ENCODE peak calls at places on chromosomes 4 and X, in five cellular contexts. C, L, E, O and W are unnamed samples.

GRCh38 chrX:15472523-15472922 is 20.6 kb downstream of the PIR start:
- DNase-seq in C (peak), O (no peak), L (no peak), E (no peak), W (no peak)

GRCh38 chrX:154401918-154402621 is 3.9 kb downstream of the RPL10 start:
- DNase-seq in L (no peak), O (no peak), E (no peak), C (peak), W (no peak)

GRCh38 chr4:122542411-122543236 is 78.2 kb downstream of the IL21 start:
- DNase-seq in L (no peak), C (peak), E (no peak), O (no peak), W (no peak)

GRCh38 chr4:6179362-6179761 is 21.0 kb downstream of the JAKMIP1 start:
- DNase-seq in O (no peak), C (no peak), E (no peak), L (no peak), W (no peak)

GRCh38 chrX:12741416-12741815 is 49.8 kb upstream of the PRPS2 start:
- DNase-seq in L (peak), O (no peak), C (peak), E (no peak), W (no peak)

GRCh38 chr4:181971411-181971810 is 271.8 kb upstream of the TENM3 start:
- DNase-seq in L (no peak), E (no peak), O (no peak), C (peak), W (no peak)

GRCh38 chr4:5165419-5166369 is 114.4 kb downstream of the STK32B start:
- DNase-seq in L (no peak), O (no peak), C (no peak), E (no peak), W (no peak)

GRCh38 chrX:41386222-41386990 is 52.4 kb downstream of the DDX3X start:
- DNase-seq in C (no peak), L (no peak), E (no peak), O (no peak), W (no peak)

GRCh38 chrX:127259742-127260141 is 440.2 kb downstream of the PRR32 start:
- DNase-seq in E (no peak), O (no peak), L (no peak), C (no peak), W (no peak)

GRCh38 chrX:21745756-21746155 is 12.2 kb downstream of the SMPX start:
- DNase-seq in O (no peak), L (no peak), E (peak), C (peak), W (peak)

GRCh38 chr4:153014460-153014859 is 78.3 kb downstream of the FHDC1 start:
- DNase-seq in E (no peak), L (no peak), C (no peak), O (no peak), W (no peak)

GRCh38 chr4:170538821-170539473 is 449.2 kb upstream of the AADAT start:
- DNase-seq in C (no peak), O (no peak), L (no peak), E (no peak), W (no peak)

GRCh38 chr4:74543983-74544382 is 99.0 kb downstream of the AREG start:
- DNase-seq in L (no peak), E (no peak), C (no peak), O (no peak), W (no peak)

GRCh38 chrX:69077895-69078455 is 87.3 kb downstream of the PJA1 start:
- DNase-seq in C (no peak), E (no peak), O (no peak), L (no peak), W (no peak)

GRCh38 chrX:13266641-13267420 is 53.0 kb downstream of the ATXN3L start:
- DNase-seq in L (no peak), O (no peak), C (peak), E (no peak), W (no peak)

GRCh38 chr4:82842593-82842992 is 44.0 kb upstream of the SCD5 start:
- DNase-seq in C (no peak), O (no peak), L (no peak), E (no peak), W (no peak)

GRCh38 chr4:133000012-133000411 is 149.1 kb upstream of the PCDH10 start:
- DNase-seq in L (no peak), C (peak), E (no peak), O (no peak), W (no peak)

GRCh38 chr4:142846105-142846728 is at the start of gene INPP4B:
- DNase-seq in C (peak), O (no peak), E (peak), L (peak), W (peak)

GRCh38 chr4:143554728-143555597 is 41.5 kb downstream of the SMARCA5 start:
- DNase-seq in E (no peak), O (no peak), L (no peak), C (no peak), W (no peak)

GRCh38 chr4:88478247-88478646 is 21.3 kb downstream of the HERC5 start:
- DNase-seq in E (no peak), L (no peak), O (no peak), C (no peak), W (no peak)

GRCh38 chr4:59091376-59092142 is 1981.4 kb upstream of the IGFBP7 start:
- DNase-seq in E (peak), L (no peak), C (no peak), O (no peak), W (no peak)

GRCh38 chr4:114688063-114688462 is 89.5 kb downstream of the UGT8 start:
- DNase-seq in L (no peak), O (no peak), C (no peak), E (no peak), W (no peak)

GRCh38 chr4:38867478-38868054 is at the start of gene FAM114A1:
- DNase-seq in E (peak), O (peak), C (peak), L (no peak), W (no peak)

GRCh38 chr4:75723802-75724065 is 643 bp upstream of the USO1 start:
- DNase-seq in C (no peak), L (no peak), O (no peak), E (no peak), W (no peak)

GRCh38 chr4:114057746-114058145 is 78.3 kb upstream of the ARSJ start:
- DNase-seq in C (peak), O (no peak), L (peak), E (no peak), W (no peak)

GRCh38 chr4:156571146-156571545 is 400.5 kb downstream of the PDGFC start:
- DNase-seq in E (no peak), O (no peak), C (no peak), L (no peak), W (no peak)

GRCh38 chr4:52298444-52298843 is 247.3 kb downstream of the SPATA18 start:
- DNase-seq in L (no peak), C (peak), E (no peak), O (no peak), W (no peak)

GRCh38 chrX:123626962-123627361 is 105.9 kb downstream of the THOC2 start:
- DNase-seq in O (no peak), E (no peak), C (peak), L (no peak), W (no peak)

GRCh38 chrX:20143539-20143938 is 1.9 kb upstream of the EIF1AX start:
- DNase-seq in L (no peak), C (no peak), O (no peak), E (no peak), W (no peak)

GRCh38 chr4:28973591-28974350 is 1746.4 kb upstream of the PCDH7 start:
- DNase-seq in O (no peak), L (no peak), E (no peak), C (peak), W (no peak)

GRCh38 chrX:123629502-123629901 is 103.3 kb downstream of the THOC2 start:
- DNase-seq in O (no peak), L (no peak), E (no peak), C (no peak), W (no peak)

GRCh38 chrX:9033989-9034388 is at the start of gene FAM9B:
- DNase-seq in O (no peak), L (no peak), C (no peak), E (no peak), W (no peak)

GRCh38 chr4:2797545-2798305 is 4.8 kb downstream of the SH3BP2 start:
- DNase-seq in E (peak), C (no peak), L (no peak), O (no peak), W (no peak)

GRCh38 chr4:38884254-38884653 is 16.6 kb downstream of the FAM114A1 start:
- DNase-seq in L (no peak), E (no peak), O (no peak), C (no peak), W (no peak)

GRCh38 chrX:25020391-25021131 is 4.8 kb upstream of the ARX start:
- DNase-seq in E (peak), C (no peak), O (no peak), L (no peak), W (no peak)

GRCh38 chr4:7358100-7358735 is 76.5 kb downstream of the PSAPL1 start:
- DNase-seq in E (peak), O (peak), C (peak), L (peak), W (no peak)

GRCh38 chr4:120005091-120005490 is 61.6 kb downstream of the MAD2L1 start:
- DNase-seq in O (no peak), L (no peak), E (no peak), C (no peak), W (no peak)

GRCh38 chr4:185143596-185143969 is 517 bp downstream of the SLC25A4 start:
- DNase-seq in E (peak), C (peak), L (no peak), O (peak), W (no peak)

GRCh38 chr4:1204828-1205591 is 32.6 kb upstream of the SPON2 start:
- DNase-seq in C (no peak), O (no peak), L (no peak), E (peak), W (no peak)

GRCh38 chrX:17560385-17560784 is 176.9 kb upstream of the SCML1 start:
- DNase-seq in L (no peak), O (no peak), C (peak), E (no peak), W (no peak)
- H3K27ac ChIP-seq in L (peak), O (no peak), C (peak), E (peak), W (no peak)

GRCh38 chrX:103919336-103919682 is 43.1 kb upstream of the TMSB15B start:
- DNase-seq in O (no peak), E (no peak), L (no peak), C (no peak), W (no peak)
- TF ChIP-seq CTCF in O (peak), E (no peak), L (no peak), C (peak), W (peak)

DNA sequence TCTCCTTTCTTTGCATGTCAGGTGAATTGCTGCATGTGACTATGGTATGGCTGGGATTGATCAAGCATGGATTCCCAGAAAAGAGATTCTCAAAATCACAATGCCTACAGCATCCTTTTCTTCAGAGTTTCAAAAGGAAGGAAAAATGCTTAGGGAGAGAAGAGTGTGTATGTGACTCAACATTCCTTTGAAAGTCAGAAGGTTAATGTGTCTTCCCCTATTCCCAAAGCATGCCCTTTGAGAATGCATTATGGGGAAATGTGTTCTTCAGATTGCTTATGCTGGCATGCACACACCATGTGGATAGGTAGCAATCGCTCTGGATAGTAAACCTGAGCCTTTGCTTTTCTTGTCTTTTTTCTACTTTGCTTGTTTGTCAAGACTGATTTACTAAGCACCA is 78.5 kb downstream of the ELOVL6 start:
- DNase-seq in C (peak), E (no peak), L (no peak), O (no peak), W (no peak)
- H3K27ac ChIP-seq in C (no peak), E (no peak), L (no peak), O (no peak), W (no peak)

DNA sequence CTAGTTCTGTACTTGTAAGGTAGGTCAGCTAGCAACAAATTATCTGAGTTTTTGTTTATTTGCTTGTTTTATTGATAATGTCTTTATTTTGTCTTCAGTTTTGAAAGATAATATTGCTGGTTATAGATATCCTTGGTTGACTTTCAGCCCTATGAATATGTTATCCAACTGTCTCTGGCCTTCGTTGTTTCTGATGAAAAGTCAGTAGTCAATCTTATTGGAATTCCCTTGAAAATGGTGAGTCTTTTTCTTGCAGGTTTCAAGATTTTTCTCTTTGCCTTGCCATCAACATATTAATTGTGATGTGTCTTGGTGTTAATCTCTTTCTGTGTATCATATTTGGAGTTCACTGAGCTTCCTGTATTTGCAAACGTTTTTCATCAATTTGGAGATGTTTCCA is 113.1 kb upstream of the NEIL3 start:
- DNase-seq in C (no peak), E (no peak), L (no peak), O (no peak), W (no peak)
- TF ChIP-seq CTCF in C (no peak), E (no peak), L (no peak), O (no peak), W (no peak)

GRCh38 chr4:11426716-11427115 is 2.0 kb downstream of the HS3ST1 start:
- DNase-seq in E (no peak), O (no peak), L (no peak), C (peak), W (no peak)

GRCh38 chr4:11427201-11427996 is 1.3 kb downstream of the HS3ST1 start:
- DNase-seq in O (no peak), E (no peak), C (peak), L (no peak), W (no peak)

GRCh38 chr4:11429646-11430045 is 952 bp upstream of the HS3ST1 start:
- DNase-seq in C (no peak), L (no peak), O (no peak), E (no peak), W (no peak)

GRCh38 chr4:11428701-11429571 is at the start of gene HS3ST1:
- DNase-seq in C (peak), E (peak), L (peak), O (peak), W (peak)

DNA sequence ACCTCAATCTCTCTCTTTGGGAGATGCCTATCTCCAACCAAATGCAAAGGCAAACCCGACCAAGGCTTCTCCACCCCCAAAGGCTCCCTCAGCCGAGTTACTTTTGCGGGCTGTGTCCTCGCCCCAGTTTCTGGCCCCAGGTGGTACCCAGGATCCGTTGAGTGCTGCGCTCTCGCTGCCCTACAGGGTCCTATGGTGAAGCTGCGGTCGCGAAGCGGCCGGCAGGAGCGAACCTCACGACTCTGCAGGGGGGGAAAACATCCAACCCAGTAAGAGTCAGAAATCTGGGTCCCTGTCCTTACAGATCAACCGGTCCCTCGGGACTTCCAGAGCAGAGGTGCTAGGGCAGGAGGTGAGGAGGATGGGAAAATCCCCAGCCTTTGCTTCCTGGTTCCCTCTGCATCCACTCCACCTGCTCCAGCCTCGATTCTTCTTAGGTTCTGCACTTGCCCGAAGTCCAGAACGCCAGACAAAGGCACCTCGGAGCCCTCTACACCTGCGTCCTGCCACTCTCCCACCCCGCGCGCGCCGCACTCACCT is 463 bp downstream of the HS3ST1 start:
- DNase-seq in E (no peak), L (no peak), O (no peak), C (no peak), W (no peak)
- H3K27ac ChIP-seq in E (no peak), L (peak), O (no peak), C (peak), W (no peak)